ENCODE peak calls at places on chromosomes 5 and 9, in six cellular contexts. M is mammary epithelial cell, A is WTC11, T is B cell, B is heart right ventricle, N is tibial artery. I is an unnamed sample.

GRCh38 chr9:4665357-4665756 is 923 bp downstream of the SPATA6L start:
- DNase-seq in M (peak; percentile 40), A (no peak), T (no peak), B (no peak), N (no peak), I (no peak)

GRCh38 chr9:90018688-90019087 is 413.9 kb downstream of the GADD45G start:
- DNase-seq in M (no peak), A (no peak), T (no peak), B (no peak), N (no peak), I (no peak)

GRCh38 chr9:124780060-124780756 is 3.3 kb downstream of the OLFML2A start:
- DNase-seq in M (no peak), A (peak; percentile 14), T (no peak), B (peak; percentile 48), N (peak; percentile 69), I (no peak)

GRCh38 chr9:90903731-90904422 is 102.3 kb downstream of the SYK start:
- DNase-seq in M (no peak), A (no peak), T (no peak), B (no peak), N (no peak), I (no peak)

GRCh38 chr5:16061163-16061562 is 118.4 kb downstream of the MARCHF11 start:
- DNase-seq in M (no peak), A (no peak), T (no peak), B (no peak), N (no peak), I (no peak)

GRCh38 chr5:108119123-108119522 is 262.8 kb downstream of the FBXL17 start:
- DNase-seq in M (no peak), A (no peak), T (no peak), B (no peak), N (no peak), I (no peak)

GRCh38 chr5:178774446-178774845 is 44.0 kb upstream of the ZNF354A start:
- DNase-seq in M (no peak), A (no peak), T (no peak), B (no peak), N (no peak), I (no peak)

GRCh38 chr5:148005788-148006520 is 57.8 kb upstream of the SPINK5 start:
- DNase-seq in M (no peak), A (peak; percentile 80), T (no peak), B (no peak), N (no peak), I (peak; percentile 6)

GRCh38 chr5:171520300-171521170 is 101.1 kb downstream of the FGF18 start:
- DNase-seq in M (no peak), A (peak; percentile 81), T (no peak), B (peak; percentile 30), N (no peak), I (peak; percentile 66)

GRCh38 chr5:135154961-135155360 is 120.9 kb upstream of the PITX1 start:
- DNase-seq in M (no peak), A (no peak), T (no peak), B (no peak), N (no peak), I (no peak)

GRCh38 chr5:74030821-74031220 is 404.8 kb downstream of the ARHGEF28 start:
- DNase-seq in M (no peak), A (no peak), T (no peak), B (no peak), N (no peak), I (no peak)

GRCh38 chr9:113597390-113598241 is 134.1 kb downstream of the RGS3 start:
- DNase-seq in M (no peak), A (no peak), T (no peak), B (no peak), N (no peak), I (no peak)

GRCh38 chr9:81073821-81074220 is 615.5 kb downstream of the TLE1 start:
- DNase-seq in M (no peak), A (no peak), T (no peak), B (no peak), N (no peak), I (no peak)

GRCh38 chr9:78543353-78543752 is 246.4 kb downstream of the PSAT1 start:
- DNase-seq in M (no peak), A (no peak), T (no peak), B (no peak), N (no peak), I (no peak)

GRCh38 chr9:130196643-130197042 is 24.4 kb downstream of the NCS1 start:
- DNase-seq in M (no peak), A (no peak), T (no peak), B (no peak), N (no peak), I (no peak)

GRCh38 chr9:75539558-75539957 is 350.9 kb upstream of the PCSK5 start:
- DNase-seq in M (no peak), A (no peak), T (no peak), B (no peak), N (no peak), I (no peak)

GRCh38 chr9:92138157-92138959 is 23.1 kb upstream of the SPTLC1 start:
- DNase-seq in M (peak; percentile 30), A (peak; percentile 91), T (peak; percentile 77), B (peak; percentile 80), N (no peak), I (peak; percentile 96)

GRCh38 chr9:137493163-137494103 is 34.3 kb upstream of the NSMF start:
- DNase-seq in M (no peak), A (no peak), T (peak; percentile 42), B (no peak), N (no peak), I (no peak)

DNA sequence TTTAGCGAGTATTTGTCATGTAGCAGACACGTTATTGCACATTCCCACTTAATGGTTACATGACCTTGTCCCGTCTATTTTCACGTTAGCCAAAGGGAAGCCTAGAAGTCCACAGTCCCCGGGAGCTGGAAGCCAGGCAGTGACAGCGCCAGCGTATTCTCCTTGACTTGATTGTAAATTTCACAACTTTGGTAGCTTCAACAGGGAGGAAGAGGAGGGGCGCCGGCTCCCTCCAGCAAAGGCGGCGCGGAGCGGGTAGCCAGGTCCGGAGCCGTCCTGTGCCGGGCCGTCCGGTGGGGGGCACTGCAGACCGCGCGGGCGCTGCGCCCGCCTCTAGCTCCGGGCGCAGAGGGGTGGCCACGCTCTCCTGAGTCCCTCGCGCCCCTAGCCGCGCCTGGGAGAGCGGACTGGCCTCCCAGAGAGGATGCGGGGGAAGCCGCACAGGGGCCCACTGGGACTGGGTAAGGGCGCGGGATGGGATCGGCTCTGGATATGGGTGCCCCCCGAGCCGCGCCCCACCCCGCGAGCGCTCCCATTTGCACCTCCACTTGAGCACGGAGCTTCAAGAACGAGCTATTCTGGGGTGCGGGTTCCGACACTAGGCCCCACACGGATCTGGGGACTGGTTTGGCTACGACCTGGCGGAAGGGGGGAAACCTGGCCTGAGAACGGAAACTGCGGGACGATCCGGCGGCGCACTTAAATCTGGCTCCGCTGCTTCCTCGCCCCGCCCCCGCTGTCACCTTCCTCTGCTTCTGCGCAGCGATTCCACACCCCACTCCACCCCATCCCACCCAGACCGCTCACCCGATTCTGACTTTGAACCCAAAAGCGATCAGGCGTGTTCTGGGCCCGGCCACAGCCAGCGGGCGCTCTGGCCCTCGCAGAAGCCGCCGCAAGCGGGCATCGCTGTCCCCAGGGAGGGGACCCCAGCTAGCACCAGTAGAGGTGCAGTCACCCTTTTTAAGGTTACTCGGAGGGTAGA is 23.8 kb downstream of the KLF4 start:
- DNase-seq in M (peak; percentile 50), A (peak; percentile 79), T (peak; percentile 83), B (peak; percentile 80), N (peak; percentile 85), I (peak; percentile 84)
- TF ChIP-seq CTCF in M (peak; percentile 63), A (peak; percentile 74), T (peak; percentile 78), B (peak; percentile 86), N (peak; percentile 94), I (peak; percentile 84)

DNA sequence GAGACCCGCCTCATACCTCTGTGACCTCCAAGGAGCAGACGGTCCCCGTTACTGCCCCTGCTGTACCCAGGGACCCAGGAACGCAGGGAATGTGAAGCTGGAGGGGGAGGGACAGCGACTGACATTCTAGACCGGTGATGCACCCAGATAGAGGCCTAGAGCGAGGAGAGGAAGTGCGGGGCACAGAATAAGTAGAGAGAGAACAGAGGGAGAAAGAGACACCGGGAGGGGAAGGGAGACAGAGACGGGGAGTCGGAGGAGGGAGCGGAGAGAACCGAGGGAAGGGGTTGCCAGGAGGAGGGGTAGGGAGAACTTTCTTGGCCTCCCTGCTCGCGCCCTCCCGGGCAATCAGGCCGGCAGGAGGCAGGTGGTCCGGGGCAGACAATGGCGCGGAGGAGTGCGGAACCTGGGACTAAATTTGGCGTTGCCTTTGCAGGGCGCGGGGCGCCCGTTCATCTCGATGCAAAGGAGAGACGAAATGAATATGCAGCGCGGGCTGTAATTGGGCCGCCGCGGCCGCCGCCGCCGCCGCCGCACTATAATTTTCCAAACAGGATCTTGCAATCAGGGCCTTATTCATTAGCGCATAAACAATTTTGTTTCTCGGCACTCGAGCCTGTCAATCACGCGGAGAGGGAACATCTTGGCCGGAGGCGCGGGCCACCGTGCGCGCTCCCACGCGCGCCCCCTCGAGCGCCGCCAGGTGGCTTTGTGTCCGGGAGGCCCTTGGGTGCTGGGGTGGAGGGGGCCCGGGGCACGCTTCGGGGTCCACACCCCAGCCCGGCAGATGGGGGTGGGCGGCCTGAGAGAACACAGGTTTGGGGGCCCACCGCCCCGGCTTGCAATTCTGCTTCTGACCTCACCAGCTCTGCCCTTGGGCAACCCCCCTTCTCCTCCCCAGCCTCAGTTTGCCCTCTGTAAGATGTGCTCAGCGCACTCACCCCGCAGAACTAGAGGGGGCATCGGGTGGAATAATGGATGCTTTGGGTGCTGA is 32.9 kb downstream of the NDUFA8 start:
- DNase-seq in M (no peak), A (peak; percentile 53), T (peak; percentile 43), B (no peak), N (peak; percentile 58), I (peak; percentile 27)
- TF ChIP-seq CTCF in M (no peak), A (no peak), T (peak; percentile 19), B (no peak), N (no peak), I (no peak)

DNA sequence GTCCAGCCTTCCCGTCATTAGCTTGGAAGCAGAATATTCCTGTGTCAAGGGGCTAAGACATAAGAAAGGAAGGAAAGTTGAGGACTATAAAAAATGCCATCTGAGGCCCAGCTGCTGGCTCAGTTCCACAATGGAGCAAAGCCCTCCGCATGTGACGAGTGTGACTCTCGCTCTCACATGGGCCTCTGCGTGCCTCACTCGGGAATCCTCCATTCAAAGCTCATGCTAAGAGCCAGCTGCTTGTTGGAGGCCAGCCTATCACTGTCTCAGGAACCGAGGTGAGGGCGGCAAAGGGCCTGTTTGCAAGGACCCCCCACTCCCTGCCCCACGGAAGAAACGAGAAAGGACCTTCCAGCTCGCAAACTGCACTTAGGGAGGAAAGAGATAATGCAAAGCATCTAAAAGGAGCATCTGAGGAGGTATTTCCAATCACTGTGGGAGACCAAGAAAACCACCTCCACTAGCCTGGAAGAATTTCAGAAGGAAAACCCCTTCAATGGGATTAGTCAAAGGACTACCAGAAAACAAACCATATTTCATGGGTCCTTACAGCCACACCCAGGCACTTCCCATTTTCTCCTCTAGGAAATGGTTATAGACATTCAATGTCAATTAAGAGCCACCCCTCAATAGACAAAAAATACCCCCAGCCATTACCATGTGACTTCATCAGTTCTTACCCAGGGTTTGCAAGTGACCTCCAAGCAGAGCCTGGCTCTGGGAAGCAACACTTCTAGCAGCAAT is 95.3 kb downstream of the PRRT1B start:
- DNase-seq in M (no peak), A (no peak), T (no peak), B (no peak), N (no peak), I (no peak)
- TF ChIP-seq CTCF in M (no peak), A (no peak), T (no peak), B (no peak), N (no peak), I (no peak)

DNA sequence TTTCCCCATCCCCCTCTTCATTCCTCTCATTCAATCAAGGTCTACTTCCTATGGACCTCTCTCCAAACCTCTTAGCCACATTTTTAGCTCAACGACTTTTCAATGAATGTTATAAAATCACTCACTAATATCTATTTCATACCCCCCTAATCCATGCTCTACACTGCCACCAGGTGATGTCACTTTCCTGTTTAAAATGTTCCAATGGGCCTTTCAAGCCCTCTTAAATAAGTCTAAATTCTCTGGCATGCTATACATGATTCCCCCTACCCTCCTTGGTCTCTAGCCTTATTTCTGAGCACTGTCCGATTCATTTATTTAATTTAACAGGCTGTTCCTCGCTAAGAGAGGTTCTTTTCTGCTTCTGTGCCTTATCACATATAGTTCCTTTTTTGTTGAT is 9.3 kb downstream of the ABHD17B start:
- DNase-seq in M (no peak), A (no peak), T (no peak), B (no peak), N (no peak), I (no peak)
- TF ChIP-seq CTCF in M (no peak), A (no peak), T (no peak), B (no peak), N (no peak), I (no peak)

I was measured in nephron progenitor cell.